ENCODE peak calls at places on chromosomes 16 and 17, in four cellular contexts. One of them, this sample, is unnamed.

GRCh38 chr17:1298616-1299015 is 19.2 kb downstream of the TRARG1 start:
- DNase-seq in osteoblast: peak; percentile 76
- DNase-seq in spleen: no peak
- DNase-seq in CD8-positive, alpha-beta T cell: peak; percentile 64
- DNase-seq in this sample: peak; percentile 92

GRCh38 chr17:58317421-58318064 is 11.1 kb downstream of the TSPOAP1 start:
- DNase-seq in CD8-positive, alpha-beta T cell: peak; percentile 84
- DNase-seq in spleen: peak; percentile 85
- DNase-seq in osteoblast: peak; percentile 98
- DNase-seq in this sample: peak; percentile 91

GRCh38 chr17:48639136-48639535 is 13.0 kb upstream of the HOXB9 start:
- DNase-seq in CD8-positive, alpha-beta T cell: no peak
- DNase-seq in osteoblast: peak; percentile 11
- DNase-seq in spleen: no peak
- DNase-seq in this sample: peak; percentile 58

GRCh38 chr16:19837331-19837943 is 47.2 kb downstream of the GPRC5B start:
- DNase-seq in osteoblast: no peak
- DNase-seq in CD8-positive, alpha-beta T cell: no peak
- DNase-seq in spleen: no peak
- DNase-seq in this sample: no peak

GRCh38 chr17:28812136-28812979 is 30.2 kb downstream of the FAM222B start:
- DNase-seq in spleen: peak; percentile 99
- DNase-seq in osteoblast: peak; percentile 100
- DNase-seq in CD8-positive, alpha-beta T cell: peak; percentile 96
- DNase-seq in this sample: peak; percentile 99

GRCh38 chr16:11112723-11113348 is 143.2 kb downstream of the SOCS1 start:
- DNase-seq in CD8-positive, alpha-beta T cell: no peak
- DNase-seq in spleen: no peak
- DNase-seq in osteoblast: no peak
- DNase-seq in this sample: no peak

GRCh38 chr17:35312790-35313711 is 60.4 kb downstream of the SLFN11 start:
- DNase-seq in spleen: peak; percentile 89
- DNase-seq in CD8-positive, alpha-beta T cell: peak; percentile 90
- DNase-seq in osteoblast: peak; percentile 90
- DNase-seq in this sample: peak; percentile 67

GRCh38 chr17:382644-383533 is 30.3 kb upstream of the RPH3AL start:
- DNase-seq in CD8-positive, alpha-beta T cell: no peak
- DNase-seq in spleen: peak; percentile 6
- DNase-seq in osteoblast: peak; percentile 77
- DNase-seq in this sample: peak; percentile 85

GRCh38 chr17:65055708-65056638 is 567 bp downstream of the GNA13 start:
- DNase-seq in spleen: peak; percentile 94
- DNase-seq in CD8-positive, alpha-beta T cell: peak; percentile 77
- DNase-seq in osteoblast: peak; percentile 83
- DNase-seq in this sample: peak; percentile 69

GRCh38 chr16:8407351-8407750 is 183.0 kb downstream of the TMEM114 start:
- DNase-seq in CD8-positive, alpha-beta T cell: no peak
- DNase-seq in osteoblast: no peak
- DNase-seq in spleen: no peak
- DNase-seq in this sample: no peak

GRCh38 chr17:55458977-55459376 is 37.3 kb upstream of the MMD start:
- DNase-seq in osteoblast: peak; percentile 82
- DNase-seq in spleen: no peak
- DNase-seq in CD8-positive, alpha-beta T cell: no peak
- DNase-seq in this sample: no peak

GRCh38 chr16:87661561-87661960 is 59.3 kb downstream of the JPH3 start:
- DNase-seq in CD8-positive, alpha-beta T cell: peak; percentile 52
- DNase-seq in spleen: no peak
- DNase-seq in osteoblast: peak; percentile 97
- DNase-seq in this sample: peak; percentile 94

GRCh38 chr17:57751971-57752905 is 7.1 kb upstream of the CCDC182 start:
- DNase-seq in osteoblast: peak; percentile 54
- DNase-seq in CD8-positive, alpha-beta T cell: no peak
- DNase-seq in spleen: no peak
- DNase-seq in this sample: no peak

GRCh38 chr16:26345951-26346350 is 654.2 kb downstream of the HS3ST4 start:
- DNase-seq in osteoblast: no peak
- DNase-seq in spleen: no peak
- DNase-seq in CD8-positive, alpha-beta T cell: no peak
- DNase-seq in this sample: no peak

GRCh38 chr17:78992542-78993212 is 13.0 kb upstream of the LGALS3BP start:
- DNase-seq in CD8-positive, alpha-beta T cell: no peak
- DNase-seq in osteoblast: peak; percentile 32
- DNase-seq in spleen: no peak
- DNase-seq in this sample: no peak

GRCh38 chr17:57541472-57542394 is 203.4 kb downstream of the CCDC182 start:
- DNase-seq in spleen: no peak
- DNase-seq in osteoblast: peak; percentile 84
- DNase-seq in CD8-positive, alpha-beta T cell: no peak
- DNase-seq in this sample: no peak

GRCh38 chr16:74608944-74609343 is 2.0 kb upstream of the GLG1 start:
- DNase-seq in CD8-positive, alpha-beta T cell: peak; percentile 56
- DNase-seq in spleen: no peak
- DNase-seq in osteoblast: no peak
- DNase-seq in this sample: no peak

GRCh38 chr17:7633093-7633492 is 3.2 kb downstream of the SHBG start:
- DNase-seq in CD8-positive, alpha-beta T cell: no peak
- DNase-seq in osteoblast: no peak
- DNase-seq in spleen: no peak
- DNase-seq in this sample: peak; percentile 69

GRCh38 chr17:57424777-57425188 is 168.5 kb downstream of the MSI2 start:
- DNase-seq in spleen: peak; percentile 28
- DNase-seq in osteoblast: no peak
- DNase-seq in CD8-positive, alpha-beta T cell: no peak
- DNase-seq in this sample: no peak

GRCh38 chr16:67393111-67393789 is at the start of gene TPPP3:
- DNase-seq in spleen: peak; percentile 88
- DNase-seq in CD8-positive, alpha-beta T cell: no peak
- DNase-seq in osteoblast: peak; percentile 99
- DNase-seq in this sample: peak; percentile 96

GRCh38 chr16:15041260-15042011 is 14.4 kb downstream of the NTAN1 start:
- DNase-seq in osteoblast: peak; percentile 94
- DNase-seq in spleen: peak; percentile 85
- DNase-seq in CD8-positive, alpha-beta T cell: no peak
- DNase-seq in this sample: peak; percentile 76

GRCh38 chr17:79304907-79305306 is 230.3 kb downstream of the ENGASE start:
- DNase-seq in CD8-positive, alpha-beta T cell: no peak
- DNase-seq in osteoblast: no peak
- DNase-seq in spleen: no peak
- DNase-seq in this sample: peak; percentile 90

GRCh38 chr17:69525920-69526841 is 111.7 kb downstream of the MAP2K6 start:
- DNase-seq in CD8-positive, alpha-beta T cell: no peak
- DNase-seq in osteoblast: peak; percentile 64
- DNase-seq in spleen: no peak
- DNase-seq in this sample: peak; percentile 42

GRCh38 chr16:31273187-31273586 is 13.4 kb downstream of the ITGAM start:
- DNase-seq in osteoblast: no peak
- DNase-seq in spleen: no peak
- DNase-seq in CD8-positive, alpha-beta T cell: no peak
- DNase-seq in this sample: no peak

GRCh38 chr17:43171761-43172487 is 910 bp downstream of the NBR1 start:
- DNase-seq in spleen: no peak
- DNase-seq in CD8-positive, alpha-beta T cell: no peak
- DNase-seq in osteoblast: peak; percentile 72
- DNase-seq in this sample: no peak

GRCh38 chr17:63881935-63882601 is at the start of gene GH2:
- DNase-seq in osteoblast: peak; percentile 93
- DNase-seq in CD8-positive, alpha-beta T cell: peak; percentile 63
- DNase-seq in spleen: peak; percentile 76
- DNase-seq in this sample: peak; percentile 91

GRCh38 chr17:18182190-18182977 is 1.2 kb upstream of the ALKBH5 start:
- DNase-seq in osteoblast: peak; percentile 30
- DNase-seq in CD8-positive, alpha-beta T cell: no peak
- DNase-seq in spleen: no peak
- DNase-seq in this sample: no peak

GRCh38 chr17:68868708-68869107 is 86.5 kb downstream of the ABCA8 start:
- DNase-seq in spleen: no peak
- DNase-seq in CD8-positive, alpha-beta T cell: no peak
- DNase-seq in osteoblast: no peak
- DNase-seq in this sample: no peak

GRCh38 chr17:78154903-78155811 is 9.0 kb downstream of the C17orf99 start:
- DNase-seq in osteoblast: peak; percentile 79
- DNase-seq in CD8-positive, alpha-beta T cell: no peak
- DNase-seq in spleen: no peak
- DNase-seq in this sample: no peak

GRCh38 chr16:66120656-66121055 is 245.8 kb upstream of the CDH5 start:
- DNase-seq in osteoblast: no peak
- DNase-seq in spleen: no peak
- DNase-seq in CD8-positive, alpha-beta T cell: no peak
- DNase-seq in this sample: no peak

GRCh38 chr17:34307110-34307509 is 12.1 kb upstream of the CCL8 start:
- DNase-seq in osteoblast: no peak
- DNase-seq in CD8-positive, alpha-beta T cell: no peak
- DNase-seq in spleen: no peak
- DNase-seq in this sample: no peak

GRCh38 chr17:1078831-1079561 is 82.1 kb downstream of the TIMM22 start:
- DNase-seq in osteoblast: peak; percentile 36
- DNase-seq in spleen: no peak
- DNase-seq in CD8-positive, alpha-beta T cell: no peak
- DNase-seq in this sample: peak; percentile 90

GRCh38 chr17:37815516-37815915 is 70.7 kb upstream of the HNF1B start:
- DNase-seq in spleen: no peak
- DNase-seq in CD8-positive, alpha-beta T cell: no peak
- DNase-seq in osteoblast: no peak
- DNase-seq in this sample: no peak

GRCh38 chr17:18319604-18320256 is 4.6 kb downstream of the SMCR8 start:
- DNase-seq in CD8-positive, alpha-beta T cell: no peak
- DNase-seq in spleen: peak; percentile 73
- DNase-seq in osteoblast: peak; percentile 86
- DNase-seq in this sample: peak; percentile 70

GRCh38 chr16:55760665-55761035 is 72.2 kb downstream of the CES1 start:
- DNase-seq in CD8-positive, alpha-beta T cell: no peak
- DNase-seq in spleen: no peak
- DNase-seq in osteoblast: no peak
- DNase-seq in this sample: peak; percentile 48

DNA sequence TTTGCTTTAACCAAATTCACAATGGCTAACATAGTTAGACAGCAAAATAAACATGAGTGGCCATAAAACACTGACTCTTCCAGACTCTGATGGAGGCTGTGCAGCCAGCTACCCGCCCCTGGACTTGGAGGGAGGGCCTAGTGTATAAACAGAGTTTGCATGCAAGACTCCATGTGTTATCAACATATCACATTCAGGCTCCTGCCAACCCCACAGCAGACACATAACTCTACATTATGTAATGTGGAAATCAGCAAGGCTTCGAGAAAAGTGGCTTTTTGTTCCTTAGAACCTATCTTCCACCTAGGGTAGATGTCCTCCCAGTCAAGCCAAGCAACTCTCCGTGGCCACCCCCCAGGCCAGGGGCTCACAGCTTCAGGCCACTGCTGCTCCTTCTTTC is 19.3 kb upstream of the SOX9 start:
- DNase-seq in spleen: no peak
- DNase-seq in CD8-positive, alpha-beta T cell: no peak
- DNase-seq in osteoblast: no peak
- DNase-seq in this sample: no peak
- H3K27me3 ChIP-seq in spleen: no peaks in the 10 kb centered on the region
- H3K27me3 ChIP-seq in CD8-positive, alpha-beta T cell: no peaks in the 10 kb centered on the region
- H3K27me3 ChIP-seq in osteoblast: no peaks in the 10 kb centered on the region
- H3K27me3 ChIP-seq in this sample: no peaks in the 10 kb centered on the region

DNA sequence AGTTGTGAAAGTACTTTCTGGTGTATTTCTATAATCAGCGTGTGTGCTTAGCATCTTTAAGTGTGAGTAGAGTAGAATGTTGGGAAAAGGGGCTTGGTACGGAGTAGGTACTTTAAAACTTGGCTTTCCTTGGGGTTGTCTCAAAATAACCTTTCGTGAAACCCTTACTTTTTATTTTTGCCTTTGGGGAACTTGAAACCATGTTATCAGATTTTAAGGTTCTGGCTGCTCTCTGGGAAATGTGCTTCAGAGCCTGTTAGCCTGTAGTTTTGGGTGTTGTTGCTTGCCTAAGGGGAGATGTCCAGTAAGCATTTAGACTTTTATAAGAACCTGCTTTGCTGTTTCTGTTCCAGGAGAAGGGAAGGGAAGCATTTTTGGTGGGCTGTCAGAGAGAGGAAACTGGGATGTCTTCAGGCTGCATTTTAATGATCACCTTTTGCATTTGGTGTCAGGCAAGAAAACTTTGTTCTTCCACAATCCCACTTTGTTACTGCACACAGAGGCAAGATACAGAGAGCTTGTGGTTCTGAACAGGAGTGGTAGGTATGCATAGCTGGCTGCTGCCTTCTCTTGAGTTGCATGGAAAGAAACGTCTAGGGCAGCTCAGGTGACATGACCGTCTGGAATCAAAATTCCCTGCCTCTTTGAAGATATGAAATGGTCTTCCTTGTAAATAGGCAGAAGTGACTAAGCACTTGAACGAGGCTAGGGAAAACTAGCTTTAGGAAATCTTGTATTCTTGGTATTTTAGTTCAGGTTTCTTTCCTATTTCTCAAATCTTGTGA is 1.6 kb downstream of the RABEP1 start:
- DNase-seq in CD8-positive, alpha-beta T cell: no peak
- DNase-seq in spleen: no peak
- DNase-seq in osteoblast: no peak
- DNase-seq in this sample: no peak
- H3K4me3 ChIP-seq in CD8-positive, alpha-beta T cell: peak overlapping the region; percentile 61
- H3K4me3 ChIP-seq in spleen: peak overlapping the region; percentile 82
- H3K4me3 ChIP-seq in osteoblast: peak overlapping the region; percentile 78
- H3K4me3 ChIP-seq in this sample: no peak overlapping the region

GRCh38 chr17:13365331-13365730 is 236.4 kb downstream of the HS3ST3A1 start:
- DNase-seq in CD8-positive, alpha-beta T cell: no peak
- DNase-seq in spleen: no peak
- DNase-seq in osteoblast: peak; percentile 78
- DNase-seq in this sample: no peak
- H3K27me3 ChIP-seq in CD8-positive, alpha-beta T cell: no peaks in the 10 kb centered on the region
- H3K27me3 ChIP-seq in spleen: no peaks in the 10 kb centered on the region
- H3K27me3 ChIP-seq in osteoblast: no peaks in the 10 kb centered on the region
- H3K27me3 ChIP-seq in this sample: no peaks in the 10 kb centered on the region

GRCh38 chr16:85138073-85138824 is 26.0 kb upstream of the CIBAR2 start:
- DNase-seq in CD8-positive, alpha-beta T cell: no peak
- DNase-seq in osteoblast: peak; percentile 35
- DNase-seq in spleen: no peak
- DNase-seq in this sample: no peak
- H3K4me3 ChIP-seq in CD8-positive, alpha-beta T cell: no peak overlapping the region
- H3K4me3 ChIP-seq in osteoblast: peak overlapping the region; percentile 65
- H3K4me3 ChIP-seq in spleen: no peak overlapping the region
- H3K4me3 ChIP-seq in this sample: no peak overlapping the region

GRCh38 chr16:89881368-89881730 is 8.0 kb downstream of the TCF25 start:
- DNase-seq in osteoblast: no peak
- DNase-seq in spleen: no peak
- DNase-seq in CD8-positive, alpha-beta T cell: no peak
- DNase-seq in this sample: no peak
- H3K27me3 ChIP-seq in osteoblast: no peaks in the 10 kb centered on the region
- H3K27me3 ChIP-seq in spleen: no peaks in the 10 kb centered on the region
- H3K27me3 ChIP-seq in CD8-positive, alpha-beta T cell: no peaks in the 10 kb centered on the region
- H3K27me3 ChIP-seq in this sample: no peaks in the 10 kb centered on the region

DNA sequence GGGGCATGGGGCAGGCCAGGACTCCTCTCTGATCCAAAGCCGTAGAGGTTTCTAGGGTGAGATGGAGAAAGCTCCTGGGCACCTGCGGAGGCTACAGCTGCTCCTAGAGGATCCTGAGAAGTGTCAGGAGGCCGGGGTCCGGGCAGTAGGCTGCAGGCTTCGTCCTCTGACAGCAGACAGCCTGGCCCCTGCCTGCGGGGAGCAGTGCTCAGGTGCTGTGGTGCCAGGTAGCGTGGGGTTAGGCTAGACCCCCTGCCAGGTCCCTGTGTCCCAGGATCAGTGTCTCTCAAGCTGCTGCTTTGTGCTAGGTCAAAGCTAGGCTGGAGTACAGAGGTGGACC is 1.5 kb upstream of the MRPS34 start:
- DNase-seq in CD8-positive, alpha-beta T cell: no peak
- DNase-seq in osteoblast: no peak
- DNase-seq in spleen: no peak
- DNase-seq in this sample: no peak
- H3K4me3 ChIP-seq in CD8-positive, alpha-beta T cell: no peak overlapping the region
- H3K4me3 ChIP-seq in osteoblast: peak overlapping the region; percentile 88
- H3K4me3 ChIP-seq in spleen: peak overlapping the region; percentile 98
- H3K4me3 ChIP-seq in this sample: no peak overlapping the region